ENCODE peak calls at places on chromosomes 11 and 22, in eight cellular contexts. D is adrenal gland, X is DND-41, A is astrocyte, Z is osteoblast, L is upper lobe of right lung, P is uterus, C is HCT116. R is an unnamed sample.

GRCh38 chr11:116929393-116930090 is 92.1 kb upstream of the APOA1 start:
- DNase-seq in C (no peak), L (no peak), Z (no peak), P (no peak), X (no peak), D (peak), A (peak), R (no peak)

GRCh38 chr11:35009191-35009940 is 92.9 kb downstream of the PDHX start:
- DNase-seq in L (no peak), D (peak), Z (peak), P (peak), A (peak), C (peak), X (no peak), R (no peak)

GRCh38 chr11:75577198-75577597 is 15.1 kb downstream of the SERPINH1 start:
- DNase-seq in P (peak), L (peak), C (no peak), D (peak), X (peak), Z (peak), A (no peak), R (peak)

GRCh38 chr11:113349528-113349927 is 35.1 kb downstream of the TTC12 start:
- DNase-seq in A (no peak), D (no peak), X (no peak), Z (no peak), C (no peak), P (no peak), L (no peak), R (peak)

GRCh38 chr22:35742342-35743100 is 24.8 kb downstream of the APOL5 start:
- DNase-seq in C (peak), L (no peak), Z (no peak), D (no peak), A (peak), P (no peak), X (no peak), R (no peak)

GRCh38 chr11:107679255-107680024 is 32.4 kb downstream of the SLN start:
- DNase-seq in C (no peak), A (no peak), D (no peak), X (no peak), P (no peak), L (no peak), Z (no peak), R (no peak)

GRCh38 chr11:109798521-109798920 is 294.7 kb upstream of the ZC3H12C start:
- DNase-seq in D (no peak), C (no peak), X (no peak), A (peak), P (no peak), L (no peak), Z (no peak), R (no peak)

GRCh38 chr22:30830907-30831306 is 136.2 kb downstream of the OSBP2 start:
- DNase-seq in L (no peak), D (peak), Z (peak), C (peak), P (no peak), X (no peak), A (peak), R (no peak)

GRCh38 chr22:32801436-32802290 is at the start of gene TIMP3:
- DNase-seq in Z (peak), X (no peak), C (no peak), D (peak), P (peak), A (peak), L (peak), R (peak)

GRCh38 chr11:10302294-10302743 is 2.6 kb upstream of the ADM start:
- DNase-seq in Z (no peak), A (no peak), L (no peak), C (no peak), X (no peak), D (no peak), P (no peak), R (no peak)

GRCh38 chr22:24507742-24508141 is 12.6 kb downstream of the UPB1 start:
- DNase-seq in P (no peak), L (no peak), D (no peak), Z (no peak), X (no peak), C (no peak), A (no peak), R (no peak)

GRCh38 chr11:44927174-44927661 is 23.5 kb downstream of the TP53I11 start:
- DNase-seq in P (peak), L (peak), A (peak), D (no peak), C (peak), Z (peak), X (peak), R (peak)

DNA sequence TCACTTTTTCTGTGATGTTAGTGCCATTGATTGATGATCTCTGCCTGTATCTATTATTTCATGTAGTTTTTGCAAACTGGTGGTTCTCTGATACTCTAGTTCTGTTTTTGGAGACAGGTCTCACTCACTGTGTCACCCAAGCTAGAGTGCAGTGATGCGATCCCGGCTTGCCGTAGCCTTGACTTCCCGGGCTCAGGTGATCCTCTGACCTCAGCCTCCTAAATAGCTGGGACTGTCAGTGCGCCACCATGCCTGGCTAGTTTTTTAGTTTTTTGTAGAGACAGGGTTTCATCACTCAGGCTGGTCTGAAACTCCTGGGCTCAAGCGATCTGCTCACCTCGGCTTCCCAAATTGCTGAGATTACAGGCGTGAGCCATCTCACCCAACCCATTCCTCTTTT is 16.4 kb downstream of the TEAD1 start:
- DNase-seq in D (no peak), A (no peak), X (no peak), C (no peak), Z (no peak), P (no peak), L (no peak), R (no peak)
- H3K27ac ChIP-seq in D (no peak), A (no peak), X (no peak), C (peak), Z (peak), P (peak), L (no peak), R (no peak)

GRCh38 chr22:37659897-37660708 is 1.6 kb downstream of the PDXP start:
- DNase-seq in P (no peak), L (no peak), D (peak), Z (peak), X (no peak), C (no peak), A (no peak), R (no peak)
- H3K4me3 ChIP-seq in P (no peak), L (peak), D (no peak), Z (peak), X (peak), C (peak), A (peak), R (peak)

GRCh38 chr11:58495906-58496305 is 12.0 kb downstream of the OR5B21 start:
- DNase-seq in P (no peak), L (no peak), A (no peak), X (no peak), Z (peak), C (no peak), D (no peak), R (no peak)
- TF ChIP-seq CTCF in P (no peak), L (no peak), A (no peak), X (peak), Z (no peak), C (peak), D (no peak), R (no peak)

GRCh38 chr22:50474711-50475651 is at the start of gene SBF1:
- DNase-seq in P (peak), Z (peak), C (peak), A (peak), X (peak), D (peak), L (peak), R (peak)
- H3K27ac ChIP-seq in P (peak), Z (peak), C (peak), A (peak), X (peak), D (peak), L (peak), R (peak)

DNA sequence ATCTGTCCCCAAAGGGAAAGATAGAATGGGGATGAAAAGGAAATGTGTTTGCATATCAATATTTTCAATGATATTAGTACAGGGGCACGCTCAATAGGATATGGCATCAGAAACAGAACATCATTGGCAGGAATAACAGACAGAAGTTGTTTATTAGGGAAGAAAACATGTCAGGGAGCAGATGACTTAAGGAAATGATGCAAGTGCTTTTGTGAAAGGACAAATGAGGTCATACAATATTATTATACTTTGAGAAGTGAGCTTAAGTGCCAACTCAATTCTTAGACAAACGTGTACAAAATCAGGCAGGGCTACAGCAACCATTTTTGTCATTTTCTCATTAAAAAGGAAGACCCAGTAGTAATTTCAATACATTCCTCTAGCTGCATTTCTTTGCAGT is 388.4 kb downstream of the SOX6 start:
- DNase-seq in P (no peak), D (no peak), Z (no peak), A (peak), C (no peak), L (no peak), X (no peak), R (no peak)
- H3K4me3 ChIP-seq in P (no peak), D (no peak), Z (no peak), A (no peak), C (no peak), L (no peak), X (no peak), R (no peak)

DNA sequence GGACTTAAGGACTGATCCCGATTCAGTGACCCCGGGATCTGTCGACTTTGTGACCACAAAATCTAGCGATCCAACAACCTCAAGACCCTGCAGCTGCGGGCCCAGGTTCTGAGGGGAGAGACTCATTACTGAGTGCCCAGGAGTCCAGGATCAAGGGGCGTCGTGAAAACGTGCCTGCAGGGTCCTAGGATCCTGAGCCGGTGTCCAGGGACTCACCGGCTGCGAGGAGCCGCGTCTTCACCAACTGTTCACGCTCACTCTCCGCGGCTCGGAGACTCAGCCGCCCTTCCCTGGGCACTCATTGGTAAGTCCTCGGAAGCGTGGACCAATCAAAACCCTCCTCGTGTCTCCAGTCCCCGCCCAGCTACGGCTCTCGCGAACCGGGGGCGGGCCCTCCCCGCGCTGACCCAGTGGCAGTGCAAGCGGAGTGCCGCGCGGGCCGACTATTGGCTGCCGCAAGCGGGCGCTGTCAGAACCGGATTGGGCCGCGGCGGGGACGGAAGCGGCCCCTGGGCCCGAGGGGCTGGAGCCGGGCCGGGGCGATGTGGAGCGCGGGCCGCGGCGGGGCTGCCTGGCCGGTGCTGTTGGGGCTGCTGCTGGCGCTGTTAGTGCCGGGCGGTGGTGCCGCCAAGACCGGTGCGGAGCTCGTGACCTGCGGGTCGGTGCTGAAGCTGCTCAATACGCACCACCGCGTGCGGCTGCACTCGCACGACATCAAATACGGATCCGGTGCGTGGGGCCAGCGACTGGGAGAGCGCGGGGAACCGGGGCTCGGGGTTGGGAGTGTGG is at the start of gene SDF2L1:
- DNase-seq in L (peak), X (peak), D (peak), Z (peak), C (peak), A (peak), P (peak), R (peak)
- TF ChIP-seq CTCF in L (peak), X (peak), D (no peak), Z (no peak), C (no peak), A (no peak), P (no peak), R (no peak)

DNA sequence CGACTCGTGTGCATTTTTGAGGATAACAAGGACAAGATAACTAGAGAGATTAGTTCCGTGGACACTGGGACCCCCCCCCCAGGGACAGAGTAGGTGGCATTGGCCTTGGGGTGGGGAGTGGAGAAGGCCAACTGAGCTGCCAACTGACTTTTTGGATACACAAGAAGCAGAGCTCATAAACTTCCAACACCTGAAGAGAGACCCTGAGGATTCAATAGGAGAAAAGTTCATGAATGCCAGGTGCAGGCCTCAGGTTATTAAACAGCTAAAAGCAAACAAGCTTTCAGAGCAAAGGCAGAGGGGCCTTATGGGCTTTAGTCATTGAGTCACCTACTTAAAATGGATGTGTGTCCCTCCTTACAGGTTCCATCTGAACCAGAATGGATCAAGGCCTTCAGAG is 17.6 kb upstream of the PRSS23 start:
- DNase-seq in D (no peak), X (no peak), C (no peak), L (no peak), P (no peak), A (no peak), Z (no peak), R (no peak)
- H3K27ac ChIP-seq in D (no peak), X (no peak), C (no peak), L (no peak), P (no peak), A (no peak), Z (no peak), R (no peak)

GRCh38 chr22:43861529-43861928 is 784 bp downstream of the SULT4A1 start:
- DNase-seq in A (peak), P (no peak), D (no peak), L (no peak), Z (peak), X (no peak), C (no peak), R (peak)
- H3K4me3 ChIP-seq in A (peak), P (no peak), D (no peak), L (no peak), Z (no peak), X (no peak), C (peak), R (peak)

GRCh38 chr11:119493712-119494111 is 70.7 kb upstream of the THY1 start:
- DNase-seq in A (no peak), L (no peak), D (no peak), X (peak), C (no peak), P (no peak), Z (peak), R (no peak)

GRCh38 chr11:119490253-119491006 is 67.5 kb upstream of the THY1 start:
- DNase-seq in X (no peak), C (no peak), A (no peak), P (no peak), Z (no peak), D (no peak), L (no peak), R (no peak)

GRCh38 chr11:119489087-119489486 is 66.1 kb upstream of the THY1 start:
- DNase-seq in C (no peak), A (no peak), Z (no peak), X (no peak), P (no peak), D (peak), L (no peak), R (peak)

GRCh38 chr11:119488256-119488995 is 65.5 kb upstream of the THY1 start:
- DNase-seq in L (no peak), P (peak), Z (no peak), X (no peak), D (peak), A (no peak), C (no peak), R (peak)

GRCh38 chr11:119491753-119492455 is 68.9 kb upstream of the THY1 start:
- DNase-seq in D (no peak), A (no peak), P (no peak), Z (peak), L (no peak), C (no peak), X (no peak), R (no peak)
- TF ChIP-seq CTCF in D (no peak), A (peak), P (no peak), Z (peak), L (no peak), C (peak), X (no peak), R (peak)

DNA sequence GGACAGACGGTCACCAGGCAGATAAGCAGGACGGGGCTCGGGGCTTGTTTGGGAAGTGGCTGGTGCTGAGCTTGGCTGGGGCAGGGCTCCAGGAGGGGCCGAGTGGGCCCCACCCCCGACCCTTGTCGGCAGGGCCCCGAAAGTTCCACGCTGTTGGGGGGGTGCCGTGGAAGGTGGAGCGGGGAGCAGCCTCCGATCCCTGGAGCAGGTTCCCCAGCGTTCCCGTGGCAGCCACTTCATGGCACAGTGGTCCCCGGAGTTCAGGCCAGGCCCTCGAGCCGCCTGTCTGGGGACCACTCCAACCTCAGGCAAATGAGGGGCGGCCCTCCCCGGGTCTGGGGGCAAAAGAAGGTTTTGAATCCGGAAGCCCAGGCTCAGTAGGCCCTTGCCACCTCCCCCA is 46.7 kb upstream of the PPARA start:
- DNase-seq in Z (no peak), P (no peak), A (no peak), L (no peak), X (no peak), D (no peak), C (no peak), R (no peak)
- H3K27ac ChIP-seq in Z (peak), P (peak), A (no peak), L (peak), X (no peak), D (peak), C (peak), R (no peak)